ENCODE peak calls at places on chromosomes 6 and 20, in seven cellular contexts. E, N, U, A, I, M and W are unnamed samples.

GRCh38 chr6:30409184-30409583 is 64.2 kb downstream of the RPP21 start:
- DNase-seq in U (no peak), I (no peak), E (no peak), N (no peak), M (no peak), A (no peak), W (no peak)

GRCh38 chr6:81169166-81169565 is 583.3 kb downstream of the TENT5A start:
- DNase-seq in U (peak; percentile 81), M (no peak), A (no peak), N (no peak), I (no peak), E (no peak), W (no peak)

GRCh38 chr6:107102414-107102805 is 12.9 kb downstream of the BEND3 start:
- DNase-seq in N (peak; percentile 14), I (no peak), M (no peak), E (no peak), A (no peak), U (no peak), W (no peak)

GRCh38 chr6:170135821-170136471 is 154.9 kb downstream of the DLL1 start:
- DNase-seq in M (no peak), N (no peak), A (no peak), U (no peak), I (no peak), E (peak; percentile 55), W (no peak)

GRCh38 chr6:28838289-28838633 is 85.5 kb downstream of the TRIM27 start:
- DNase-seq in A (peak; percentile 67), E (no peak), I (peak; percentile 75), N (peak; percentile 64), M (peak; percentile 78), U (peak; percentile 46), W (no peak)

GRCh38 chr20:10319855-10320254 is 101.2 kb downstream of the SNAP25 start:
- DNase-seq in U (peak; percentile 62), I (no peak), A (no peak), E (no peak), M (no peak), N (no peak), W (no peak)

GRCh38 chr6:99195986-99196655 is 153.4 kb downstream of the FAXC start:
- DNase-seq in A (no peak), E (no peak), I (no peak), N (no peak), U (no peak), M (no peak), W (no peak)

GRCh38 chr6:4664117-4664626 is 112.0 kb upstream of the CDYL start:
- DNase-seq in E (peak; percentile 94), N (no peak), A (peak; percentile 25), I (no peak), M (peak; percentile 26), U (peak; percentile 93), W (no peak)

GRCh38 chr6:111648100-111648499 is 42.4 kb upstream of the TRAF3IP2 start:
- DNase-seq in N (no peak), I (no peak), U (no peak), E (peak; percentile 66), M (no peak), A (no peak), W (no peak)

GRCh38 chr6:28585335-28585734 is 59.7 kb downstream of the GPX5 start:
- DNase-seq in M (no peak), N (peak; percentile 38), U (peak; percentile 67), I (no peak), A (no peak), E (no peak), W (no peak)

GRCh38 chr6:11163932-11164331 is 52.4 kb upstream of the ERVFRD-1 start:
- DNase-seq in I (no peak), M (no peak), N (no peak), A (no peak), U (no peak), E (no peak), W (no peak)

GRCh38 chr20:63094767-63095499 is 88.2 kb upstream of the BHLHE23 start:
- DNase-seq in N (peak; percentile 1), M (no peak), E (peak; percentile 30), I (no peak), A (peak; percentile 2), U (no peak), W (no peak)

GRCh38 chr6:140401666-140402255 is 1027.3 kb upstream of the CITED2 start:
- DNase-seq in A (no peak), U (peak; percentile 64), M (no peak), I (no peak), E (no peak), N (no peak), W (no peak)

GRCh38 chr6:132466952-132467351 is 46.0 kb downstream of the STX7 start:
- DNase-seq in I (no peak), N (no peak), E (no peak), M (no peak), A (no peak), U (peak; percentile 71), W (no peak)

GRCh38 chr6:157471895-157472686 is 91.1 kb downstream of the ZDHHC14 start:
- DNase-seq in E (no peak), N (no peak), A (no peak), I (no peak), M (no peak), U (no peak), W (no peak)

GRCh38 chr6:146543940-146544661 is 468 bp downstream of the RAB32 start:
- DNase-seq in A (peak; percentile 67), N (no peak), M (peak; percentile 58), E (peak; percentile 60), U (peak; percentile 63), I (no peak), W (peak; percentile 13)

GRCh38 chr20:58388882-58389323 is at the start of gene VAPB:
- DNase-seq in N (peak; percentile 92), U (peak; percentile 92), A (peak; percentile 97), E (peak; percentile 98), I (peak; percentile 97), M (peak; percentile 94), W (peak; percentile 97)

GRCh38 chr6:105458552-105458951 is 55.7 kb upstream of the PREP start:
- DNase-seq in N (no peak), E (no peak), I (no peak), U (no peak), A (no peak), M (no peak), W (peak; percentile 12)

GRCh38 chr6:28089054-28089453 is 8.7 kb downstream of the ZNF165 start:
- DNase-seq in E (no peak), N (no peak), U (no peak), I (no peak), M (no peak), A (no peak), W (no peak)

GRCh38 chr20:36850759-36851158 is 25.2 kb upstream of the TLDC2 start:
- DNase-seq in N (no peak), M (no peak), U (no peak), E (no peak), A (no peak), I (no peak), W (no peak)

GRCh38 chr20:36852187-36852586 is 23.8 kb upstream of the TLDC2 start:
- DNase-seq in N (no peak), A (no peak), M (no peak), U (no peak), I (no peak), E (no peak), W (peak; percentile 61)

GRCh38 chr20:36848677-36849076 is 27.3 kb upstream of the TLDC2 start:
- DNase-seq in E (no peak), U (no peak), I (no peak), M (no peak), A (no peak), N (no peak), W (peak; percentile 61)

GRCh38 chr20:36849333-36850065 is 26.4 kb upstream of the TLDC2 start:
- DNase-seq in U (no peak), A (no peak), I (no peak), E (no peak), M (no peak), N (no peak), W (no peak)

GRCh38 chr20:36851490-36851889 is 24.4 kb upstream of the TLDC2 start:
- DNase-seq in A (no peak), M (no peak), E (no peak), I (no peak), N (no peak), U (no peak), W (no peak)
- H3K4me3 ChIP-seq in A (no peak overlapping the region), M (no peak overlapping the region), E (no peak overlapping the region), I (no peak overlapping the region), N (no peak overlapping the region), U (no peak overlapping the region), W (peak overlapping the region; percentile 57)

GRCh38 chr6:3294921-3295871 is 36.4 kb downstream of the PSMG4 start:
- DNase-seq in M (peak; percentile 38), N (peak; percentile 99), A (no peak), U (no peak), I (no peak), E (peak; percentile 89), W (no peak)
- TF ChIP-seq CTCF in M (no peak), N (peak; percentile 87), A (no peak), U (no peak), I (no peak), E (peak; percentile 33), W (peak; percentile 10)

GRCh38 chr20:20815711-20816455 is 103.4 kb upstream of the RALGAPA2 start:
- DNase-seq in U (no peak), I (no peak), M (no peak), N (no peak), A (no peak), E (no peak), W (no peak)
- H3K36me3 ChIP-seq in U (no peaks in the 10 kb centered on the region), I (no peaks in the 10 kb centered on the region), M (no peaks in the 10 kb centered on the region), N (no peaks in the 10 kb centered on the region), A (no peaks in the 10 kb centered on the region), E (no peaks in the 10 kb centered on the region), W (no peaks in the 10 kb centered on the region)

DNA sequence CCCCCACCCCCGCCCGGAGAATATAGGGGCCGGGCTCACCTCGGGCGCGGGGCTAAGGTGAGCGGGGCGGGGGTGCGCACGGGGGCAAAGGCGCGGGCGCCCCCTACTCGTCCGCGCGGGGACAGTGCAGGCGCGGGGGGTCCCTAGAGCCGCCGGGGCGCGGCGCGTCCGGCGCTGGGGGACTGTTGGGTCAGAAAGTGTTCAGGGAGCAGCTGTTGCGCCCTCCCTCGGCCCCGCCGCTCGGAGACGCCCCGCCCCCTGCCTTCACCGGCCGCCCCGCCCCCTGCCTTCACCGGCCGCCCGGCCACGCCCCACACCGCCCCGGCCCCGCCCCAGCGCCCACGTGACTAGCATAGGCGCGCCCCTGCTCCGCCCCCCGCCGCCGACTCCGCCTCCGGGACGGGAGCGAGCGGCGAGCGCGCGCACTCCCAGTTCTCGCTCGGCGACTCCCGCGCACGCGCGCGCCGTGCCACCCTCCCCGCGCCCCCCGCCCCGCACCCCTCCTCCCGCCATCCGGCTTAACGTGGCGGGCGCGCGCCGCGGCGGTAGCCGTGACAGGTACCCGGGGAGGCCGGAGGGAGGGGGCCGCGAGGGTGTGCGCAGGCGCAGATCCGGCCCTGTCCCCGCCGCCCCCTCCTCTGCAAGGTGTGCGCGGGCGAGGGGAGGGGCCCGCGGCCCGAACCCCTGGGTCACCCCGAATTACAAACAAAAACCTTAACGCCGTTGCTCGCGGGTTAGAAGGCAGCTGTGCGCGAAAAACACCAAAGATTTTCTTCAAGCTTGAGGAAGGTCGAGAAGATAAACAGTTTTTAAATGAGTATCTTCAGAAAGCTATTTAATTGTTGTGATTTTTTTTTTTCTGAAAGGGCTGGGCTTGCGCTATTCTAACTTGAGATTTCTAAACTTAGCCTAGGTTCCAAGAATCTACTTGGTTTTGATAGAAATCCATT is 704 bp upstream of the ZNF217 start:
- DNase-seq in M (peak; percentile 96), N (peak; percentile 93), A (peak; percentile 99), U (peak; percentile 88), E (peak; percentile 98), I (peak; percentile 99), W (peak; percentile 91)
- H3K4me3 ChIP-seq in M (peak overlapping the region; percentile 80), N (peak overlapping the region; percentile 80), A (peak overlapping the region; percentile 99), U (peak overlapping the region; percentile 77), E (peak overlapping the region; percentile 86), I (peak overlapping the region; percentile 83), W (peak overlapping the region; percentile 83)